ENCODE peak calls at places on chromosomes 4 and X, in seven cellular contexts. One of them, this sample, is unnamed.

GRCh38 chrX:24341795-24342194 is 18.6 kb upstream of the SUPT20HL1 start:
- DNase-seq in activated CD8-positive, alpha-beta T cell treated with anti-CD3 and anti-CD28 coated beads for 36 hours: no peak
- DNase-seq in NCI-H774: no peak
- DNase-seq in type B pancreatic cell: no peak
- DNase-seq in OCI-M1: no peak
- DNase-seq in activated CD4-positive, alpha-beta T cell treated with anti-CD3 and anti-CD28 coated beads, Interleukin-2, amount 50 U/mL, for 1 hour: no peak
- DNase-seq in M059J: peak
- DNase-seq in this sample: no peak

GRCh38 chr4:100590308-100590707 is 72.5 kb upstream of the EMCN start:
- DNase-seq in OCI-M1: no peak
- DNase-seq in NCI-H774: no peak
- DNase-seq in type B pancreatic cell: no peak
- DNase-seq in M059J: no peak
- DNase-seq in activated CD4-positive, alpha-beta T cell treated with anti-CD3 and anti-CD28 coated beads, Interleukin-2, amount 50 U/mL, for 1 hour: no peak
- DNase-seq in activated CD8-positive, alpha-beta T cell treated with anti-CD3 and anti-CD28 coated beads for 36 hours: no peak
- DNase-seq in this sample: no peak

GRCh38 chr4:168318266-168318895 is at the start of gene DDX60:
- DNase-seq in M059J: peak
- DNase-seq in NCI-H774: peak
- DNase-seq in activated CD4-positive, alpha-beta T cell treated with anti-CD3 and anti-CD28 coated beads, Interleukin-2, amount 50 U/mL, for 1 hour: peak
- DNase-seq in OCI-M1: peak
- DNase-seq in type B pancreatic cell: peak
- DNase-seq in activated CD8-positive, alpha-beta T cell treated with anti-CD3 and anti-CD28 coated beads for 36 hours: peak
- DNase-seq in this sample: peak

GRCh38 chr4:3255611-3256186 is 6.7 kb downstream of the MSANTD1 start:
- DNase-seq in activated CD8-positive, alpha-beta T cell treated with anti-CD3 and anti-CD28 coated beads for 36 hours: no peak
- DNase-seq in type B pancreatic cell: peak
- DNase-seq in M059J: no peak
- DNase-seq in activated CD4-positive, alpha-beta T cell treated with anti-CD3 and anti-CD28 coated beads, Interleukin-2, amount 50 U/mL, for 1 hour: no peak
- DNase-seq in OCI-M1: no peak
- DNase-seq in NCI-H774: no peak
- DNase-seq in this sample: no peak

GRCh38 chr4:176300565-176300964 is 19.2 kb upstream of the SPCS3 start:
- DNase-seq in activated CD4-positive, alpha-beta T cell treated with anti-CD3 and anti-CD28 coated beads, Interleukin-2, amount 50 U/mL, for 1 hour: no peak
- DNase-seq in NCI-H774: no peak
- DNase-seq in activated CD8-positive, alpha-beta T cell treated with anti-CD3 and anti-CD28 coated beads for 36 hours: no peak
- DNase-seq in type B pancreatic cell: no peak
- DNase-seq in OCI-M1: no peak
- DNase-seq in M059J: no peak
- DNase-seq in this sample: no peak

GRCh38 chrX:633043-633654 is 2.6 kb downstream of the SHOX start:
- DNase-seq in type B pancreatic cell: no peak
- DNase-seq in activated CD4-positive, alpha-beta T cell treated with anti-CD3 and anti-CD28 coated beads, Interleukin-2, amount 50 U/mL, for 1 hour: no peak
- DNase-seq in OCI-M1: no peak
- DNase-seq in NCI-H774: no peak
- DNase-seq in activated CD8-positive, alpha-beta T cell treated with anti-CD3 and anti-CD28 coated beads for 36 hours: no peak
- DNase-seq in M059J: no peak
- DNase-seq in this sample: no peak

GRCh38 chr4:121790976-121791375 is 10.1 kb upstream of the EXOSC9 start:
- DNase-seq in OCI-M1: peak
- DNase-seq in type B pancreatic cell: no peak
- DNase-seq in NCI-H774: no peak
- DNase-seq in activated CD4-positive, alpha-beta T cell treated with anti-CD3 and anti-CD28 coated beads, Interleukin-2, amount 50 U/mL, for 1 hour: no peak
- DNase-seq in M059J: no peak
- DNase-seq in activated CD8-positive, alpha-beta T cell treated with anti-CD3 and anti-CD28 coated beads for 36 hours: no peak
- DNase-seq in this sample: no peak

GRCh38 chr4:71307729-71308128 is 31.1 kb upstream of the SLC4A4 start:
- DNase-seq in NCI-H774: no peak
- DNase-seq in OCI-M1: no peak
- DNase-seq in activated CD4-positive, alpha-beta T cell treated with anti-CD3 and anti-CD28 coated beads, Interleukin-2, amount 50 U/mL, for 1 hour: no peak
- DNase-seq in activated CD8-positive, alpha-beta T cell treated with anti-CD3 and anti-CD28 coated beads for 36 hours: no peak
- DNase-seq in M059J: no peak
- DNase-seq in type B pancreatic cell: no peak
- DNase-seq in this sample: no peak

GRCh38 chr4:174041555-174042110 is 241.8 kb downstream of the FBXO8 start:
- DNase-seq in type B pancreatic cell: no peak
- DNase-seq in NCI-H774: no peak
- DNase-seq in OCI-M1: no peak
- DNase-seq in M059J: no peak
- DNase-seq in activated CD8-positive, alpha-beta T cell treated with anti-CD3 and anti-CD28 coated beads for 36 hours: no peak
- DNase-seq in activated CD4-positive, alpha-beta T cell treated with anti-CD3 and anti-CD28 coated beads, Interleukin-2, amount 50 U/mL, for 1 hour: no peak
- DNase-seq in this sample: no peak

GRCh38 chr4:102259081-102259480 is 86.2 kb downstream of the SLC39A8 start:
- DNase-seq in type B pancreatic cell: no peak
- DNase-seq in NCI-H774: no peak
- DNase-seq in activated CD8-positive, alpha-beta T cell treated with anti-CD3 and anti-CD28 coated beads for 36 hours: no peak
- DNase-seq in OCI-M1: no peak
- DNase-seq in M059J: peak
- DNase-seq in activated CD4-positive, alpha-beta T cell treated with anti-CD3 and anti-CD28 coated beads, Interleukin-2, amount 50 U/mL, for 1 hour: no peak
- DNase-seq in this sample: no peak

GRCh38 chrX:69396916-69397315 is 107.2 kb upstream of the NALF2 start:
- DNase-seq in OCI-M1: no peak
- DNase-seq in activated CD4-positive, alpha-beta T cell treated with anti-CD3 and anti-CD28 coated beads, Interleukin-2, amount 50 U/mL, for 1 hour: no peak
- DNase-seq in M059J: no peak
- DNase-seq in activated CD8-positive, alpha-beta T cell treated with anti-CD3 and anti-CD28 coated beads for 36 hours: no peak
- DNase-seq in type B pancreatic cell: no peak
- DNase-seq in NCI-H774: no peak
- DNase-seq in this sample: no peak

GRCh38 chr4:40046311-40046980 is 10.2 kb upstream of the N4BP2 start:
- DNase-seq in M059J: peak
- DNase-seq in activated CD8-positive, alpha-beta T cell treated with anti-CD3 and anti-CD28 coated beads for 36 hours: peak
- DNase-seq in type B pancreatic cell: no peak
- DNase-seq in OCI-M1: no peak
- DNase-seq in NCI-H774: peak
- DNase-seq in activated CD4-positive, alpha-beta T cell treated with anti-CD3 and anti-CD28 coated beads, Interleukin-2, amount 50 U/mL, for 1 hour: no peak
- DNase-seq in this sample: no peak

GRCh38 chr4:161498155-161498554 is 665.6 kb downstream of the FSTL5 start:
- DNase-seq in type B pancreatic cell: no peak
- DNase-seq in M059J: no peak
- DNase-seq in activated CD8-positive, alpha-beta T cell treated with anti-CD3 and anti-CD28 coated beads for 36 hours: no peak
- DNase-seq in NCI-H774: no peak
- DNase-seq in OCI-M1: no peak
- DNase-seq in activated CD4-positive, alpha-beta T cell treated with anti-CD3 and anti-CD28 coated beads, Interleukin-2, amount 50 U/mL, for 1 hour: no peak
- DNase-seq in this sample: no peak

GRCh38 chrX:40945366-40945713 is 139.9 kb upstream of the USP9X start:
- DNase-seq in M059J: peak
- DNase-seq in activated CD8-positive, alpha-beta T cell treated with anti-CD3 and anti-CD28 coated beads for 36 hours: no peak
- DNase-seq in activated CD4-positive, alpha-beta T cell treated with anti-CD3 and anti-CD28 coated beads, Interleukin-2, amount 50 U/mL, for 1 hour: no peak
- DNase-seq in type B pancreatic cell: no peak
- DNase-seq in NCI-H774: no peak
- DNase-seq in OCI-M1: peak
- DNase-seq in this sample: no peak

GRCh38 chr4:145954924-145955339 is 16.3 kb upstream of the ZNF827 start:
- DNase-seq in M059J: peak
- DNase-seq in OCI-M1: peak
- DNase-seq in activated CD8-positive, alpha-beta T cell treated with anti-CD3 and anti-CD28 coated beads for 36 hours: no peak
- DNase-seq in NCI-H774: no peak
- DNase-seq in activated CD4-positive, alpha-beta T cell treated with anti-CD3 and anti-CD28 coated beads, Interleukin-2, amount 50 U/mL, for 1 hour: no peak
- DNase-seq in type B pancreatic cell: no peak
- DNase-seq in this sample: no peak

GRCh38 chr4:16993966-16994840 is 95.8 kb upstream of the LDB2 start:
- DNase-seq in OCI-M1: no peak
- DNase-seq in activated CD4-positive, alpha-beta T cell treated with anti-CD3 and anti-CD28 coated beads, Interleukin-2, amount 50 U/mL, for 1 hour: no peak
- DNase-seq in NCI-H774: no peak
- DNase-seq in M059J: no peak
- DNase-seq in activated CD8-positive, alpha-beta T cell treated with anti-CD3 and anti-CD28 coated beads for 36 hours: no peak
- DNase-seq in type B pancreatic cell: no peak
- DNase-seq in this sample: no peak

GRCh38 chrX:10513974-10514373 is 106.4 kb downstream of the MID1 start:
- DNase-seq in OCI-M1: peak
- DNase-seq in activated CD4-positive, alpha-beta T cell treated with anti-CD3 and anti-CD28 coated beads, Interleukin-2, amount 50 U/mL, for 1 hour: no peak
- DNase-seq in M059J: no peak
- DNase-seq in type B pancreatic cell: no peak
- DNase-seq in NCI-H774: no peak
- DNase-seq in activated CD8-positive, alpha-beta T cell treated with anti-CD3 and anti-CD28 coated beads for 36 hours: no peak
- DNase-seq in this sample: no peak

GRCh38 chrX:137565921-137566745 is at the start of gene ZIC3:
- DNase-seq in activated CD4-positive, alpha-beta T cell treated with anti-CD3 and anti-CD28 coated beads, Interleukin-2, amount 50 U/mL, for 1 hour: no peak
- DNase-seq in M059J: no peak
- DNase-seq in NCI-H774: no peak
- DNase-seq in OCI-M1: no peak
- DNase-seq in activated CD8-positive, alpha-beta T cell treated with anti-CD3 and anti-CD28 coated beads for 36 hours: no peak
- DNase-seq in type B pancreatic cell: no peak
- DNase-seq in this sample: peak

GRCh38 chrX:47662144-47662657 is 3.2 kb upstream of the UXT start:
- DNase-seq in activated CD4-positive, alpha-beta T cell treated with anti-CD3 and anti-CD28 coated beads, Interleukin-2, amount 50 U/mL, for 1 hour: no peak
- DNase-seq in activated CD8-positive, alpha-beta T cell treated with anti-CD3 and anti-CD28 coated beads for 36 hours: peak
- DNase-seq in NCI-H774: no peak
- DNase-seq in OCI-M1: peak
- DNase-seq in M059J: peak
- DNase-seq in type B pancreatic cell: no peak
- DNase-seq in this sample: no peak

GRCh38 chr4:152064282-152064681 is 303.5 kb upstream of the GATB start:
- DNase-seq in type B pancreatic cell: no peak
- DNase-seq in M059J: no peak
- DNase-seq in NCI-H774: no peak
- DNase-seq in OCI-M1: no peak
- DNase-seq in activated CD4-positive, alpha-beta T cell treated with anti-CD3 and anti-CD28 coated beads, Interleukin-2, amount 50 U/mL, for 1 hour: no peak
- DNase-seq in activated CD8-positive, alpha-beta T cell treated with anti-CD3 and anti-CD28 coated beads for 36 hours: no peak
- DNase-seq in this sample: no peak

GRCh38 chr4:112173593-112174559 is 28.6 kb downstream of the FAM241A start:
- DNase-seq in activated CD8-positive, alpha-beta T cell treated with anti-CD3 and anti-CD28 coated beads for 36 hours: no peak
- DNase-seq in M059J: peak
- DNase-seq in type B pancreatic cell: no peak
- DNase-seq in activated CD4-positive, alpha-beta T cell treated with anti-CD3 and anti-CD28 coated beads, Interleukin-2, amount 50 U/mL, for 1 hour: no peak
- DNase-seq in OCI-M1: no peak
- DNase-seq in NCI-H774: no peak
- DNase-seq in this sample: no peak

GRCh38 chr4:189835505-189835904 is 105.2 kb upstream of the FRG1 start:
- DNase-seq in activated CD4-positive, alpha-beta T cell treated with anti-CD3 and anti-CD28 coated beads, Interleukin-2, amount 50 U/mL, for 1 hour: no peak
- DNase-seq in activated CD8-positive, alpha-beta T cell treated with anti-CD3 and anti-CD28 coated beads for 36 hours: no peak
- DNase-seq in type B pancreatic cell: no peak
- DNase-seq in NCI-H774: no peak
- DNase-seq in OCI-M1: no peak
- DNase-seq in M059J: no peak
- DNase-seq in this sample: no peak

GRCh38 chr4:87056884-87057283 is 122.1 kb downstream of the AFF1 start:
- DNase-seq in activated CD8-positive, alpha-beta T cell treated with anti-CD3 and anti-CD28 coated beads for 36 hours: no peak
- DNase-seq in M059J: no peak
- DNase-seq in activated CD4-positive, alpha-beta T cell treated with anti-CD3 and anti-CD28 coated beads, Interleukin-2, amount 50 U/mL, for 1 hour: no peak
- DNase-seq in type B pancreatic cell: no peak
- DNase-seq in OCI-M1: no peak
- DNase-seq in NCI-H774: no peak
- DNase-seq in this sample: no peak

GRCh38 chr4:87559090-87559837 is 30.1 kb upstream of the SPARCL1 start:
- DNase-seq in type B pancreatic cell: no peak
- DNase-seq in M059J: peak
- DNase-seq in activated CD8-positive, alpha-beta T cell treated with anti-CD3 and anti-CD28 coated beads for 36 hours: peak
- DNase-seq in NCI-H774: peak
- DNase-seq in activated CD4-positive, alpha-beta T cell treated with anti-CD3 and anti-CD28 coated beads, Interleukin-2, amount 50 U/mL, for 1 hour: peak
- DNase-seq in OCI-M1: peak
- DNase-seq in this sample: no peak

GRCh38 chr4:48692023-48692422 is 88.1 kb downstream of the FRYL start:
- DNase-seq in activated CD8-positive, alpha-beta T cell treated with anti-CD3 and anti-CD28 coated beads for 36 hours: no peak
- DNase-seq in type B pancreatic cell: no peak
- DNase-seq in activated CD4-positive, alpha-beta T cell treated with anti-CD3 and anti-CD28 coated beads, Interleukin-2, amount 50 U/mL, for 1 hour: no peak
- DNase-seq in OCI-M1: no peak
- DNase-seq in NCI-H774: no peak
- DNase-seq in M059J: no peak
- DNase-seq in this sample: no peak

GRCh38 chr4:152680988-152681731 is 1.4 kb upstream of the TMEM154 start:
- DNase-seq in NCI-H774: peak
- DNase-seq in activated CD8-positive, alpha-beta T cell treated with anti-CD3 and anti-CD28 coated beads for 36 hours: no peak
- DNase-seq in OCI-M1: no peak
- DNase-seq in type B pancreatic cell: no peak
- DNase-seq in M059J: peak
- DNase-seq in activated CD4-positive, alpha-beta T cell treated with anti-CD3 and anti-CD28 coated beads, Interleukin-2, amount 50 U/mL, for 1 hour: no peak
- DNase-seq in this sample: no peak